ENCODE peak calls at places on chromosomes 11 and 22, in six cellular contexts. One of them, this sample, is unnamed.

GRCh38 chr22:36104435-36104834 is 56.1 kb downstream of the APOL3 start:
- DNase-seq in cardiac muscle cell: no peak
- DNase-seq in HCT116: no peak
- DNase-seq in kidney epithelial cell: no peak
- DNase-seq in GM23338: peak
- DNase-seq in gastrocnemius medialis: no peak
- DNase-seq in this sample: no peak

GRCh38 chr11:113159967-113160621 is 154.3 kb upstream of the TTC12 start:
- DNase-seq in kidney epithelial cell: no peak
- DNase-seq in HCT116: no peak
- DNase-seq in gastrocnemius medialis: no peak
- DNase-seq in GM23338: no peak
- DNase-seq in cardiac muscle cell: peak
- DNase-seq in this sample: no peak

GRCh38 chr11:16239130-16240105 is 116.9 kb downstream of the SOX6 start:
- DNase-seq in HCT116: no peak
- DNase-seq in kidney epithelial cell: no peak
- DNase-seq in GM23338: no peak
- DNase-seq in gastrocnemius medialis: no peak
- DNase-seq in cardiac muscle cell: no peak
- DNase-seq in this sample: no peak

GRCh38 chr11:34050536-34050935 is 995 bp upstream of the CAPRIN1 start:
- DNase-seq in gastrocnemius medialis: no peak
- DNase-seq in HCT116: no peak
- DNase-seq in kidney epithelial cell: no peak
- DNase-seq in cardiac muscle cell: peak
- DNase-seq in GM23338: no peak
- DNase-seq in this sample: no peak

GRCh38 chr11:73854680-73855079 is 22.0 kb downstream of the COA4 start:
- DNase-seq in HCT116: no peak
- DNase-seq in gastrocnemius medialis: no peak
- DNase-seq in GM23338: no peak
- DNase-seq in cardiac muscle cell: no peak
- DNase-seq in kidney epithelial cell: no peak
- DNase-seq in this sample: peak

GRCh38 chr11:75328426-75329277 is 22.8 kb downstream of the ARRB1 start:
- DNase-seq in kidney epithelial cell: peak
- DNase-seq in gastrocnemius medialis: no peak
- DNase-seq in HCT116: peak
- DNase-seq in GM23338: peak
- DNase-seq in cardiac muscle cell: peak
- DNase-seq in this sample: peak

GRCh38 chr11:65432686-65433582 is 10.3 kb downstream of the NEAT1 start:
- DNase-seq in GM23338: peak
- DNase-seq in cardiac muscle cell: peak
- DNase-seq in HCT116: no peak
- DNase-seq in gastrocnemius medialis: no peak
- DNase-seq in kidney epithelial cell: no peak
- DNase-seq in this sample: peak

GRCh38 chr11:2358754-2359444 is 18.2 kb upstream of the CD81 start:
- DNase-seq in GM23338: no peak
- DNase-seq in cardiac muscle cell: no peak
- DNase-seq in HCT116: no peak
- DNase-seq in gastrocnemius medialis: no peak
- DNase-seq in kidney epithelial cell: no peak
- DNase-seq in this sample: no peak

GRCh38 chr11:255816-256215 is 19.0 kb downstream of the PSMD13 start:
- DNase-seq in kidney epithelial cell: no peak
- DNase-seq in HCT116: no peak
- DNase-seq in cardiac muscle cell: no peak
- DNase-seq in GM23338: no peak
- DNase-seq in gastrocnemius medialis: no peak
- DNase-seq in this sample: no peak

GRCh38 chr11:255176-255575 is 18.4 kb downstream of the PSMD13 start:
- DNase-seq in gastrocnemius medialis: no peak
- DNase-seq in cardiac muscle cell: peak
- DNase-seq in HCT116: no peak
- DNase-seq in kidney epithelial cell: no peak
- DNase-seq in GM23338: no peak
- DNase-seq in this sample: no peak

GRCh38 chr11:259374-259773 is 18.8 kb upstream of the NLRP6 start:
- DNase-seq in gastrocnemius medialis: no peak
- DNase-seq in GM23338: no peak
- DNase-seq in cardiac muscle cell: no peak
- DNase-seq in kidney epithelial cell: no peak
- DNase-seq in HCT116: no peak
- DNase-seq in this sample: no peak

GRCh38 chr11:256952-257737 is 20.4 kb downstream of the PSMD13 start:
- DNase-seq in gastrocnemius medialis: no peak
- DNase-seq in HCT116: no peak
- DNase-seq in kidney epithelial cell: no peak
- DNase-seq in GM23338: no peak
- DNase-seq in cardiac muscle cell: no peak
- DNase-seq in this sample: no peak

DNA sequence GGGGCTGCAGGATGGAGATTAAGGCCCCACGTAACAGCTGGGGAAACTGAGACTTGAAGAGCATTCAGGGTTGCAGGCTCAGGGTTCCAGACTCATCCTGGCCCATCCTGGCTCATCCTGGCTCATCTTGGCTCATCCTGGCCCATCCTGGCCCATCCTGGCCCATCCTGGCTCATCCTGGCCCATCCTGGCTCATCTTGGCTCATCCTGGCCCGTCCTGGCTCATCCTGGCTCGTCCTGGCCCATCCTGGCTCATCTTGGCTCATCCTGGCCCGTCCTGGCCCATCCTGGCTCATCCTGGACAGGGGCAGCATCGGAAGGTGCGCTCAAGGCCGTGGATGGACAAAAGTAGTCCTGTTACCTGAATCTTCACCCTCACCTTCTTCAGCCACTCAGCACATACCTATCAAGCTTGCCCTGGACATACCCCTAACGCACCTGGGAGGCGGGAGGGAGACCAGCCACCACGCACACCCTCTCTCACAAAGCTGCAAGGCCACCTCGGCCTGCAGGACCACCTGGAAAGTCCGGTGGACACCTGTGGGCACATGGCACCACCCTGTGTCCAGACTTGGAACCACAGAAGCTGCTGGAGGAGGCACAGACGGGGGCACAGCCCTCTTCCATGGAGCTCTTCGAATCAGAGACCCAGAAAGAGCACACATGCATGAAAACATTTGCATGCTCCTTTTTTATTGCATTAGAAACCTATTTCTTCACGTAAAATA is 20.3 kb upstream of the NLRP6 start:
- DNase-seq in HCT116: no peak
- DNase-seq in gastrocnemius medialis: no peak
- DNase-seq in GM23338: no peak
- DNase-seq in kidney epithelial cell: no peak
- DNase-seq in cardiac muscle cell: no peak
- DNase-seq in this sample: no peak
- TF ChIP-seq CTCF in HCT116: peak
- TF ChIP-seq CTCF in gastrocnemius medialis: no peak
- TF ChIP-seq CTCF in GM23338: peak
- TF ChIP-seq CTCF in kidney epithelial cell: peak
- TF ChIP-seq CTCF in cardiac muscle cell: peak
- TF ChIP-seq CTCF in this sample: peak

GRCh38 chr22:44578516-44579230 is 80.6 kb upstream of the RTL6 start:
- DNase-seq in GM23338: no peak
- DNase-seq in HCT116: no peak
- DNase-seq in cardiac muscle cell: no peak
- DNase-seq in gastrocnemius medialis: no peak
- DNase-seq in kidney epithelial cell: no peak
- DNase-seq in this sample: no peak
- H3K4me3 ChIP-seq in GM23338: no peak
- H3K4me3 ChIP-seq in HCT116: no peak
- H3K4me3 ChIP-seq in cardiac muscle cell: no peak
- H3K4me3 ChIP-seq in gastrocnemius medialis: no peak
- H3K4me3 ChIP-seq in kidney epithelial cell: no peak
- H3K4me3 ChIP-seq in this sample: no peak

GRCh38 chr22:38289583-38290082 is 16.8 kb upstream of the TMEM184B start:
- DNase-seq in cardiac muscle cell: no peak
- DNase-seq in gastrocnemius medialis: no peak
- DNase-seq in HCT116: no peak
- DNase-seq in kidney epithelial cell: no peak
- DNase-seq in GM23338: no peak
- DNase-seq in this sample: no peak
- TF ChIP-seq CTCF in cardiac muscle cell: no peak
- TF ChIP-seq CTCF in gastrocnemius medialis: no peak
- TF ChIP-seq CTCF in HCT116: no peak
- TF ChIP-seq CTCF in kidney epithelial cell: no peak
- TF ChIP-seq CTCF in GM23338: no peak
- TF ChIP-seq CTCF in this sample: no peak

DNA sequence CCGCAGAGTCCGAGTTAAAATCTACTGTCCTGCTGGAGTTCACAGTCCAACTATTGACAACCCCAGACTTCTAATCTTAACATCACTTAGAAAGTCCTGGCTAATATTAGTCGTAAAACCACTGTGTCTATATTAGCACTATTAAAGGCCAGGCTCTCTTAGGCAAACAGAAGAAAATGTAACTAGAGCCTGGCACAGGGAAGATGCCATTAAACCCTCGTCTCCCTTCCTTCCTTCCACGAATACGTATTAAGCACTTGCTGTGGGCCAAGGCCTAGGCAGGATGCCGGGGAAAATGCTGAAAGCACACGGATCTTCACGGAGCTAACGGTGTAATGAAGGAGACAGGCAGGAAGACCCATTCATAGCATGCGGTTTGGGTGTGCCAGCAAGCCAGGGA is 81.5 kb upstream of the LMO1 start:
- DNase-seq in cardiac muscle cell: no peak
- DNase-seq in GM23338: no peak
- DNase-seq in gastrocnemius medialis: no peak
- DNase-seq in kidney epithelial cell: no peak
- DNase-seq in HCT116: no peak
- DNase-seq in this sample: no peak
- H3K4me3 ChIP-seq in cardiac muscle cell: no peak
- H3K4me3 ChIP-seq in GM23338: no peak
- H3K4me3 ChIP-seq in gastrocnemius medialis: no peak
- H3K4me3 ChIP-seq in kidney epithelial cell: no peak
- H3K4me3 ChIP-seq in HCT116: no peak
- H3K4me3 ChIP-seq in this sample: no peak

GRCh38 chr11:123268118-123268517 is 73.1 kb upstream of the CLMP start:
- DNase-seq in cardiac muscle cell: no peak
- DNase-seq in gastrocnemius medialis: no peak
- DNase-seq in GM23338: no peak
- DNase-seq in HCT116: no peak
- DNase-seq in kidney epithelial cell: no peak
- DNase-seq in this sample: no peak
- TF ChIP-seq CTCF in cardiac muscle cell: no peak
- TF ChIP-seq CTCF in gastrocnemius medialis: no peak
- TF ChIP-seq CTCF in GM23338: no peak
- TF ChIP-seq CTCF in HCT116: no peak
- TF ChIP-seq CTCF in kidney epithelial cell: no peak
- TF ChIP-seq CTCF in this sample: no peak

GRCh38 chr11:85133636-85134035 is 493.5 kb downstream of the DLG2 start:
- DNase-seq in kidney epithelial cell: no peak
- DNase-seq in HCT116: no peak
- DNase-seq in gastrocnemius medialis: no peak
- DNase-seq in cardiac muscle cell: no peak
- DNase-seq in GM23338: peak
- DNase-seq in this sample: no peak

GRCh38 chr11:85137597-85137996 is 489.5 kb downstream of the DLG2 start:
- DNase-seq in GM23338: no peak
- DNase-seq in cardiac muscle cell: no peak
- DNase-seq in kidney epithelial cell: no peak
- DNase-seq in HCT116: no peak
- DNase-seq in gastrocnemius medialis: no peak
- DNase-seq in this sample: no peak

DNA sequence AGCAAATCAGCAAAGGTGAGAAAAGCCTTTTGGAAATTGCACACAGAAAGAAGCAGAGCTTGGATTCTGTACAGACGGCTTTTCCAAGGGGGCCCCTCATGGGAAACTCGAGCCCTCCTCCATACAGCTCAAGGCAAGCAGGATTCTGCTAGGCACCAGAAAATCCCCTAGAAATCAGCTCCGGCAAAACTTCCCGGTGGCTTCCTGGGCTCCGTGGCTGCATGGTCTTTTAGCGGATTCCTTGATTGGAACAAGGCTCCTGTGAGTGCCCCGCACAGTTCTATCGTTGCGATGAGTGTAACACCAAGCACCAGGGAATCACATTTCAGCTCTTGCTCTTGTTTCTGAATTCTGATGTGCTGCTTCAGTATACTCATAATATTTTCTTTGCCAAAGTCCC is 494.3 kb downstream of the DLG2 start:
- DNase-seq in kidney epithelial cell: no peak
- DNase-seq in gastrocnemius medialis: no peak
- DNase-seq in GM23338: peak
- DNase-seq in cardiac muscle cell: no peak
- DNase-seq in HCT116: no peak
- DNase-seq in this sample: no peak
- H3K4me3 ChIP-seq in kidney epithelial cell: peak
- H3K4me3 ChIP-seq in gastrocnemius medialis: peak
- H3K4me3 ChIP-seq in GM23338: no peak
- H3K4me3 ChIP-seq in cardiac muscle cell: no peak
- H3K4me3 ChIP-seq in HCT116: no peak
- H3K4me3 ChIP-seq in this sample: no peak

This sample was measured in mammary epithelial cell.